ENCODE peak calls at places on chromosomes 4 and X, in four cellular contexts. One of them, this sample, is unnamed. For H3K4me1, the result is how much of the 10 kb centered on the place peaks cover.

GRCh38 chr4:60744767-60745166 is 455.4 kb upstream of the ADGRL3 start:
- DNase-seq in ovary: no peak
- DNase-seq in transverse colon: no peak
- DNase-seq in esophagus squamous epithelium: no peak
- DNase-seq in this sample: no peak

GRCh38 chr4:10088135-10089010 is 28.2 kb downstream of the WDR1 start:
- DNase-seq in esophagus squamous epithelium: no peak
- DNase-seq in ovary: peak
- DNase-seq in transverse colon: no peak
- DNase-seq in this sample: no peak

GRCh38 chr4:178577933-178578332 is 1135.7 kb upstream of the AGA start:
- DNase-seq in transverse colon: no peak
- DNase-seq in esophagus squamous epithelium: no peak
- DNase-seq in ovary: no peak
- DNase-seq in this sample: no peak

GRCh38 chr4:141081921-141082381 is 51.3 kb downstream of the RNF150 start:
- DNase-seq in transverse colon: no peak
- DNase-seq in ovary: no peak
- DNase-seq in esophagus squamous epithelium: no peak
- DNase-seq in this sample: no peak

GRCh38 chr4:8306511-8307021 is 37.0 kb downstream of the HTRA3 start:
- DNase-seq in transverse colon: peak
- DNase-seq in ovary: peak
- DNase-seq in esophagus squamous epithelium: no peak
- DNase-seq in this sample: peak

GRCh38 chr4:2363056-2363719 is 55.3 kb downstream of the ZFYVE28 start:
- DNase-seq in esophagus squamous epithelium: no peak
- DNase-seq in ovary: peak
- DNase-seq in transverse colon: no peak
- DNase-seq in this sample: peak

GRCh38 chr4:121736735-121737351 is 28.1 kb downstream of the SMIM43 start:
- DNase-seq in ovary: no peak
- DNase-seq in transverse colon: no peak
- DNase-seq in esophagus squamous epithelium: no peak
- DNase-seq in this sample: no peak

GRCh38 chr4:184100297-184100885 is 117.3 kb downstream of the ENPP6 start:
- DNase-seq in transverse colon: peak
- DNase-seq in ovary: peak
- DNase-seq in esophagus squamous epithelium: no peak
- DNase-seq in this sample: peak

GRCh38 chr4:40214661-40215418 is 18.0 kb downstream of the RHOH start:
- DNase-seq in transverse colon: no peak
- DNase-seq in esophagus squamous epithelium: no peak
- DNase-seq in ovary: no peak
- DNase-seq in this sample: no peak

GRCh38 chr4:4990857-4991540 is 28.3 kb downstream of the CYTL1 start:
- DNase-seq in transverse colon: peak
- DNase-seq in esophagus squamous epithelium: no peak
- DNase-seq in ovary: peak
- DNase-seq in this sample: no peak

GRCh38 chrX:15177316-15177715 is 92.6 kb downstream of the ASB9 start:
- DNase-seq in esophagus squamous epithelium: no peak
- DNase-seq in ovary: no peak
- DNase-seq in transverse colon: no peak
- DNase-seq in this sample: no peak

GRCh38 chrX:119755981-119756533 is 2.3 kb upstream of the SOWAHD start:
- DNase-seq in ovary: no peak
- DNase-seq in esophagus squamous epithelium: no peak
- DNase-seq in transverse colon: peak
- DNase-seq in this sample: peak

GRCh38 chrX:55088795-55089489 is at the start of gene PAGE2:
- DNase-seq in ovary: no peak
- DNase-seq in transverse colon: no peak
- DNase-seq in esophagus squamous epithelium: no peak
- DNase-seq in this sample: no peak

GRCh38 chr4:52091811-52092210 is 40.7 kb downstream of the SPATA18 start:
- DNase-seq in transverse colon: no peak
- DNase-seq in esophagus squamous epithelium: no peak
- DNase-seq in ovary: no peak
- DNase-seq in this sample: no peak

GRCh38 chr4:67725981-67726380 is 25.0 kb upstream of the UBA6 start:
- DNase-seq in esophagus squamous epithelium: no peak
- DNase-seq in ovary: no peak
- DNase-seq in transverse colon: no peak
- DNase-seq in this sample: no peak

GRCh38 chr4:119536572-119537528 is 91.8 kb downstream of the PDE5A start:
- DNase-seq in esophagus squamous epithelium: no peak
- DNase-seq in ovary: no peak
- DNase-seq in transverse colon: no peak
- DNase-seq in this sample: no peak

GRCh38 chr4:26468977-26469376 is 21.3 kb downstream of the CCKAR start:
- DNase-seq in ovary: no peak
- DNase-seq in transverse colon: no peak
- DNase-seq in esophagus squamous epithelium: no peak
- DNase-seq in this sample: no peak

GRCh38 chr4:174828845-174829701 is at the start of gene GLRA3:
- DNase-seq in ovary: peak
- DNase-seq in esophagus squamous epithelium: no peak
- DNase-seq in transverse colon: peak
- DNase-seq in this sample: no peak

GRCh38 chr4:63700569-63700968 is 708.7 kb downstream of the TECRL start:
- DNase-seq in ovary: no peak
- DNase-seq in transverse colon: no peak
- DNase-seq in esophagus squamous epithelium: no peak
- DNase-seq in this sample: no peak
- H3K4me1 ChIP-seq in ovary: under half
- H3K4me1 ChIP-seq in transverse colon: under half
- H3K4me1 ChIP-seq in esophagus squamous epithelium: under half
- H3K4me1 ChIP-seq in this sample: under half

GRCh38 chr4:57040510-57040909 is 61.8 kb downstream of the POLR2B start:
- DNase-seq in esophagus squamous epithelium: no peak
- DNase-seq in transverse colon: no peak
- DNase-seq in ovary: no peak
- DNase-seq in this sample: no peak
- H3K27ac ChIP-seq in esophagus squamous epithelium: no peak
- H3K27ac ChIP-seq in transverse colon: peak
- H3K27ac ChIP-seq in ovary: no peak
- H3K27ac ChIP-seq in this sample: no peak

GRCh38 chr4:47829438-47829837 is 8.4 kb downstream of the CORIN start:
- DNase-seq in transverse colon: no peak
- DNase-seq in ovary: no peak
- DNase-seq in esophagus squamous epithelium: no peak
- DNase-seq in this sample: no peak
- TF ChIP-seq POLR2A in transverse colon: no peak
- TF ChIP-seq POLR2A in ovary: no peak
- TF ChIP-seq POLR2A in esophagus squamous epithelium: no peak
- TF ChIP-seq POLR2A in this sample: no peak

GRCh38 chr4:7259039-7259438 is 66.7 kb downstream of the SORCS2 start:
- DNase-seq in esophagus squamous epithelium: no peak
- DNase-seq in transverse colon: no peak
- DNase-seq in ovary: no peak
- DNase-seq in this sample: no peak
- H3K4me1 ChIP-seq in esophagus squamous epithelium: under half
- H3K4me1 ChIP-seq in transverse colon: under half
- H3K4me1 ChIP-seq in ovary: under half
- H3K4me1 ChIP-seq in this sample: under half

DNA sequence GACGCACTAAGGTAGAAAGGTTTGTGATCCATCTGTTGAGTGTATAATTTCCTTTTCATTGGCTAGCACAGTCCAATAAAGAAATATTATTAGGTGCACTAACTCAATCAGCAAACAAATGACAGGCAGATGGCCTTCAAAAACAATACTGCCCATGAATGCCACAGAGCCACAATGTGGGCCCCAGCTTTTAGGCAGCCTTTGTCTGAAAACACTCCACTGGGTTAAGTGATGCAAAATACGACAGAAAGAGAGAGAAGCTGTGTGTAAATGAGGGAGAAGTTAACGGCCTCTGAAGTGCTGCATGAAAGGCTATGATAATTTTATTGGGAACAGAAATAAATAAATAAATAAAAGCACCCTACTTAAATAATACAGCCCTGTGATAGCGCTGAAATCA is 274.6 kb downstream of the NKX6-1 start:
- DNase-seq in esophagus squamous epithelium: no peak
- DNase-seq in ovary: no peak
- DNase-seq in transverse colon: no peak
- DNase-seq in this sample: no peak
- H3K27ac ChIP-seq in esophagus squamous epithelium: no peak
- H3K27ac ChIP-seq in ovary: no peak
- H3K27ac ChIP-seq in transverse colon: no peak
- H3K27ac ChIP-seq in this sample: no peak

DNA sequence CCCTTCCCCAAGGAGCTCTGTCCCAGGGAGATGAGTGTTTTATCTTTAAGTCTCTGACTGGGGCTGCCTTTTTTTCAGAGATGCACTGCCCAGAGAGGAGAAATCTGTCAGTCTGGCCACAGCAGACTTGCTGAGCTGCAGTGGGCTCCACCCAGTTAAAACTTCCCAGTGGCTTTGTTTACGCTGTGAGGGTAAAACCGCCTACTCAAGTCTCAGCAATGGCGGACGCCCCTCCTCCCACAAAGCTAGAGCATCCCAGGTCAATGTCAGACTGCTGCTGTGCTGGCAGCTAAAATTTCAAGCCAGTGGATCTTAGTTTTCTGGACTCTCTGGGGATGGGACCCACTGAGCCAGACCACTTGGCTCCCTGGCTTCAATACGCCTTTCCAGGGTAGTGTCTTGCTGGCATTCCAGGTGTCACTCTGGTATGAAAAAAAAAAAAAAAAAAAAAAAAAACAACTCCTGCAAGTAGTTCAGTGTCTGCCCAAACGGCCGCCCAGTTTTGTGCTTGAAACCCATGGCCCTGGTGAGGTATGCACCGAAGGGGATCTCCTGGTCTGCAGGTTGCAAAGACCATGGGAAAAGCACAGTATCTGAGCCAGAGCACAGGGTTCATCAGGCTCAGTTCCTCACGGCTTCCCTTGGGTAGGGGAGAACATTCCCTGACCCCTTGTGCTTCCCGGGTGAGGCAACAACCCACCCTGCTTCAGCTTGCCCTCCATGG is 1616.1 kb upstream of the ADGRL3 start:
- DNase-seq in esophagus squamous epithelium: no peak
- DNase-seq in ovary: no peak
- DNase-seq in transverse colon: no peak
- DNase-seq in this sample: no peak
- TF ChIP-seq POLR2A in esophagus squamous epithelium: no peak
- TF ChIP-seq POLR2A in ovary: no peak
- TF ChIP-seq POLR2A in transverse colon: no peak
- TF ChIP-seq POLR2A in this sample: no peak

DNA sequence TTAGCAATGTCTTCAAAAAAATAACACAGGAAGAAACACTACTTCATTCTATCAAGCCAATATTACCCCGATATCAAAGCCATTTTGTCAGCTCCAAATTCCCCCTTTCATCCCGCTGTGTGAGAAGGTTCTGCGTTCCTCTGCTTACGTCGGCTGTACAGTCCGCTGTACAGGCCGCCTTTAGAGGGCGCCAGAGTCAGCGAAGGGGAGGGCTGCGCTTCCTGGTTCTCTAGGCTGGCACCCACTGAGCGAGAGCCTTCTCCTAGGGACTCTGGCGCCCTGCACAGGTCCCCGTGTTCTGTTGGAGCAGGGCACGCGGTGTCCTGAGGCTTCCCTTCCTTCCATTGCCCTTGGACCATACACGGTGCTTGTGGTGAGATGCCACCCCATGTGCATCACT is 25.3 kb upstream of the CT45A1 start:
- DNase-seq in transverse colon: no peak
- DNase-seq in esophagus squamous epithelium: no peak
- DNase-seq in ovary: no peak
- DNase-seq in this sample: no peak
- H3K4me1 ChIP-seq in transverse colon: under half
- H3K4me1 ChIP-seq in esophagus squamous epithelium: under half
- H3K4me1 ChIP-seq in ovary: under half
- H3K4me1 ChIP-seq in this sample: under half

DNA sequence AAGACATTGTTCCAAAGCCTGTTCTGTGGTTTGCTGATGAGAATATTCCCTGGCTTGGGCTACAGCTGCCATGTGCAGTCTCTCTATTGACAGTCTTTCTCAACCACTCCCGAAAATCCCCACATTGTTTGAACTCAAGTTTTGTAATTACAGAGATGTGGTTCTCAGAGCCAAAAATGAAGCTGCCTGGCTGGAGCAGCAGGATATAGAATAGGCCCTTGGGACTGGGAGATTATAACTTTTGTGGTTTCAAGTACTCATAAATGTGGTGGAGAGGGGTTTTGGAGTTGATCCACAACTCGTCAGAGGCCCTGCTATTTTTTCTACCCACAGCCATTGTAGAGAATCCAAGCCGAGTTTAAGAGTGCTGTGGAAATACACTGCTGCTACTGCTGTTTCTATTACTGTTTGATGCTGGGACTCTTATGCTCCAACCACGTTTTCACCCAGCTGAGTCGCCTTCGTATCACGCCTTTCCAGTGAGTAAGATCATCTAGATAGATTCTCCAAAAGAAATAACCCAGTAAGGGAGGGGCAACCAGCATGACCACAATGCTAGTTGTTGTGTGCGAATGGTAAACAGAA is 57.1 kb upstream of the ATXN3L start:
- DNase-seq in transverse colon: no peak
- DNase-seq in esophagus squamous epithelium: no peak
- DNase-seq in ovary: no peak
- DNase-seq in this sample: no peak
- H3K27ac ChIP-seq in transverse colon: no peak
- H3K27ac ChIP-seq in esophagus squamous epithelium: peak
- H3K27ac ChIP-seq in ovary: no peak
- H3K27ac ChIP-seq in this sample: no peak